ENCODE peak calls at places on chromosome 7, in six cellular contexts. K is HepG2, X is A549, L is WTC11, W is K562, U is H1. R is an unnamed sample.

GRCh38 chr7:92159-92767 is 100.1 kb upstream of the FAM20C start:
- DNase-seq in L (no peak), W (no peak), X (no peak), K (no peak), U (no peak), R (no peak)

GRCh38 chr7:3426064-3426463 is 125.0 kb downstream of the SDK1 start:
- DNase-seq in X (no peak), W (no peak), L (no peak), K (no peak), U (no peak), R (no peak)

GRCh38 chr7:155252388-155252957 is 45.2 kb upstream of the INSIG1 start:
- DNase-seq in U (no peak), X (no peak), W (no peak), K (no peak), L (no peak), R (peak)

GRCh38 chr7:3552499-3552898 is 251.4 kb downstream of the SDK1 start:
- DNase-seq in U (no peak), K (no peak), X (no peak), L (no peak), W (no peak), R (no peak)

GRCh38 chr7:150412518-150413247 is 33.6 kb downstream of the ZNF775 start:
- DNase-seq in U (no peak), L (no peak), W (no peak), K (no peak), X (no peak), R (no peak)

GRCh38 chr7:36686499-36686898 is 37.8 kb downstream of the AOAH start:
- DNase-seq in U (no peak), X (no peak), L (no peak), K (no peak), W (no peak), R (no peak)

GRCh38 chr7:134533288-134533771 is 6.0 kb downstream of the AKR1B10 start:
- DNase-seq in L (no peak), W (no peak), U (no peak), X (no peak), K (no peak), R (no peak)

GRCh38 chr7:123499211-123499968 is 35.0 kb downstream of the IQUB start:
- DNase-seq in W (no peak), L (no peak), U (no peak), X (no peak), K (no peak), R (no peak)

GRCh38 chr7:3027005-3027404 is 16.7 kb downstream of the CARD11 start:
- DNase-seq in X (no peak), K (no peak), U (no peak), L (no peak), W (no peak), R (no peak)

GRCh38 chr7:41203542-41203941 is 499.3 kb downstream of the INHBA start:
- DNase-seq in X (no peak), W (no peak), L (no peak), K (no peak), U (no peak), R (no peak)

GRCh38 chr7:106062521-106062931 is 49.6 kb downstream of the SYPL1 start:
- DNase-seq in K (no peak), X (no peak), W (no peak), U (no peak), L (no peak), R (no peak)

GRCh38 chr7:3510101-3511020 is 209.3 kb downstream of the SDK1 start:
- DNase-seq in L (no peak), K (no peak), X (no peak), W (no peak), U (no peak), R (no peak)

GRCh38 chr7:2500701-2501100 is 18.9 kb upstream of the LFNG start:
- DNase-seq in W (no peak), X (no peak), L (no peak), U (no peak), K (no peak), R (no peak)

GRCh38 chr7:105621617-105622016 is 40.3 kb upstream of the EFCAB10 start:
- DNase-seq in X (no peak), W (no peak), K (no peak), U (no peak), L (no peak), R (peak)

GRCh38 chr7:23938937-23939552 is 229.0 kb downstream of the STK31 start:
- DNase-seq in U (peak), L (peak), K (peak), X (peak), W (no peak), R (no peak)

GRCh38 chr7:114081606-114082425 is 163.0 kb upstream of the PPP1R3A start:
- DNase-seq in K (peak), L (no peak), U (no peak), W (no peak), X (peak), R (peak)

GRCh38 chr7:963236-964078 is 9.0 kb upstream of the ADAP1 start:
- DNase-seq in K (no peak), U (no peak), W (peak), X (no peak), L (no peak), R (no peak)

GRCh38 chr7:1377111-1377909 is 82.0 kb downstream of the MICALL2 start:
- DNase-seq in K (no peak), X (no peak), U (no peak), L (no peak), W (no peak), R (no peak)

GRCh38 chr7:29282819-29283414 is 88.3 kb downstream of the CHN2 start:
- DNase-seq in X (no peak), U (no peak), L (no peak), W (no peak), K (no peak), R (no peak)

GRCh38 chr7:3218561-3219225 is 82.4 kb upstream of the SDK1 start:
- DNase-seq in U (no peak), L (no peak), W (no peak), K (peak), X (no peak), R (no peak)

GRCh38 chr7:90777075-90777864 is 181.1 kb downstream of the CDK14 start:
- DNase-seq in X (no peak), K (no peak), W (no peak), U (no peak), L (no peak), R (no peak)

GRCh38 chr7:131026297-131027003 is 292.4 kb upstream of the KLF14 start:
- DNase-seq in L (no peak), W (no peak), K (no peak), X (no peak), U (no peak), R (no peak)

GRCh38 chr7:103075337-103075918 is 488 bp downstream of the ARMC10 start:
- DNase-seq in W (peak), L (peak), U (peak), X (peak), K (peak), R (peak)

GRCh38 chr7:104900525-104900924 is 113.5 kb upstream of the KMT2E start:
- DNase-seq in K (peak), W (peak), L (no peak), U (no peak), X (no peak), R (no peak)

GRCh38 chr7:150665075-150665794 is 20.3 kb upstream of the GIMAP2 start:
- DNase-seq in W (no peak), K (no peak), X (no peak), L (no peak), U (no peak), R (no peak)

GRCh38 chr7:99042957-99043356 is 101.0 kb downstream of the SMURF1 start:
- DNase-seq in K (peak), L (no peak), W (no peak), U (no peak), X (no peak), R (peak)

GRCh38 chr7:137354361-137354760 is 10.8 kb upstream of the PTN start:
- DNase-seq in K (no peak), W (no peak), U (no peak), X (no peak), L (no peak), R (no peak)

GRCh38 chr7:131071786-131072504 is 255.7 kb upstream of the MKLN1 start:
- DNase-seq in W (peak), U (no peak), X (no peak), L (no peak), K (no peak), R (peak)

GRCh38 chr7:21869785-21870402 is 75.8 kb downstream of the CDCA7L start:
- DNase-seq in W (no peak), L (no peak), X (no peak), U (no peak), K (no peak), R (no peak)

GRCh38 chr7:3416453-3416852 is 115.4 kb downstream of the SDK1 start:
- DNase-seq in L (no peak), X (no peak), K (no peak), U (no peak), W (no peak), R (no peak)

GRCh38 chr7:19707240-19707639 is 1.6 kb downstream of the POLR1F start:
- DNase-seq in L (no peak), U (no peak), K (peak), W (peak), X (no peak), R (peak)

GRCh38 chr7:116139007-116139406 is 71.3 kb upstream of the TES start:
- DNase-seq in W (no peak), L (no peak), X (no peak), U (no peak), K (peak), R (no peak)

GRCh38 chr7:83178066-83178465 is 15.4 kb upstream of the PCLO start:
- DNase-seq in W (no peak), L (no peak), U (no peak), K (no peak), X (no peak), R (no peak)

GRCh38 chr7:87411186-87411585 is 64.3 kb downstream of the ABCB4 start:
- DNase-seq in X (no peak), U (no peak), W (no peak), L (no peak), K (no peak), R (no peak)

GRCh38 chr7:22387583-22387982 is 30.6 kb upstream of the RAPGEF5 start:
- DNase-seq in X (no peak), U (no peak), L (no peak), K (no peak), W (no peak), R (no peak)

GRCh38 chr7:1028775-1029636 is 15.3 kb upstream of the GPR146 start:
- DNase-seq in L (no peak), K (peak), U (no peak), X (peak), W (peak), R (peak)

GRCh38 chr7:101826081-101826835 is 8.8 kb downstream of the CUX1 start:
- DNase-seq in W (no peak), L (peak), X (no peak), U (no peak), K (no peak), R (no peak)

GRCh38 chr7:100493476-100494264 is 9.9 kb downstream of the NYAP1 start:
- DNase-seq in K (peak), X (no peak), U (no peak), W (peak), L (peak), R (peak)
- TF ChIP-seq JUN in K (no peak), X (no peak), U (no peak), W (no peak), L (no peak), R (no peak)

GRCh38 chr7:44398506-44398905 is 73.1 kb upstream of the CAMK2B start:
- DNase-seq in X (no peak), U (no peak), W (no peak), L (no peak), K (no peak), R (peak)
- TF ChIP-seq JUN in X (no peak), U (no peak), W (no peak), L (no peak), K (no peak), R (peak)

GRCh38 chr7:157412021-157412443 is 75.2 kb downstream of the DNAJB6 start:
- DNase-seq in X (no peak), W (no peak), U (no peak), L (no peak), K (no peak), R (no peak)
- TF ChIP-seq JUN in X (no peak), W (no peak), U (no peak), L (no peak), K (no peak), R (no peak)

GRCh38 chr7:26550492-26550891 is 258.8 kb downstream of the SNX10 start:
- DNase-seq in U (no peak), K (no peak), L (no peak), W (no peak), X (no peak), R (no peak)
- TF ChIP-seq JUN in U (no peak), K (no peak), L (no peak), W (no peak), X (no peak), R (no peak)

R was measured in endothelial cell of umbilical vein.